ENCODE peak calls at places on chromosome 17, in nine cellular contexts. Q is colonic mucosa; C is iris pigment epithelial cell; Y is pancreas; H is T-cell; S is adrenal gland; T is renal cortical epithelial cell; E is CD8-positive, alpha-beta memory T cell; I is naive thymus-derived CD8-positive, alpha-beta T cell. P is an unnamed sample.

GRCh38 chr17:4537451-4538235 is 17.5 kb downstream of the MYBBP1A start:
- DNase-seq in Y (no peak), S (no peak), Q (no peak), H (no peak), E (no peak), C (no peak), I (no peak), T (no peak), P (no peak)

GRCh38 chr17:76078859-76079576 is at the start of gene ZACN:
- DNase-seq in E (no peak), Q (no peak), I (no peak), T (no peak), H (no peak), Y (peak), S (no peak), C (no peak), P (no peak)

GRCh38 chr17:7328840-7329359 is at the start of gene NEURL4:
- DNase-seq in C (no peak), I (no peak), E (peak), H (no peak), Y (no peak), T (no peak), S (no peak), Q (no peak), P (no peak)

GRCh38 chr17:28141783-28142182 is 99.3 kb downstream of the NLK start:
- DNase-seq in T (no peak), Y (no peak), Q (no peak), C (no peak), H (no peak), S (no peak), E (no peak), I (no peak), P (no peak)

GRCh38 chr17:62187681-62188080 is 122.6 kb upstream of the MED13 start:
- DNase-seq in C (no peak), E (no peak), H (no peak), I (no peak), T (peak), Q (no peak), Y (no peak), S (no peak), P (no peak)

GRCh38 chr17:39973496-39973895 is 7.1 kb upstream of the PSMD3 start:
- DNase-seq in I (no peak), C (peak), S (no peak), Y (no peak), T (no peak), E (no peak), H (no peak), Q (no peak), P (no peak)

GRCh38 chr17:59890720-59891119 is 2.0 kb downstream of the TUBD1 start:
- DNase-seq in H (no peak), S (no peak), I (no peak), E (no peak), Y (no peak), T (peak), C (peak), Q (no peak), P (peak)

GRCh38 chr17:43471801-43472200 is 12.0 kb upstream of the DHX8 start:
- DNase-seq in E (no peak), H (no peak), S (no peak), T (peak), Y (no peak), I (no peak), C (peak), Q (no peak), P (no peak)

GRCh38 chr17:61816538-61816937 is 46.8 kb downstream of the BRIP1 start:
- DNase-seq in T (peak), H (no peak), Y (no peak), Q (no peak), S (no peak), E (no peak), C (peak), I (no peak), P (no peak)

GRCh38 chr17:45107286-45107685 is 25.0 kb downstream of the PLCD3 start:
- DNase-seq in I (no peak), S (no peak), E (no peak), H (no peak), T (no peak), Y (no peak), Q (no peak), C (no peak), P (no peak)

P was measured in AG08396.